ENCODE peak calls at places on chromosomes 16 and 17, in seven cellular contexts. D is right atrium auricular region, C is esophagus squamous epithelium, R is osteocyte, L is cardiac fibroblast, M is dorsolateral prefrontal cortex, O is GM23338. B is an unnamed sample.

GRCh38 chr17:8386841-8387240 is 3.8 kb upstream of the RPL26 start:
- DNase-seq in D (no peak), C (no peak), R (no peak), L (no peak), M (no peak), O (no peak), B (no peak)

GRCh38 chr16:13767215-13767614 is 152.7 kb upstream of the ERCC4 start:
- DNase-seq in D (no peak), C (no peak), R (no peak), L (peak), M (no peak), O (peak), B (peak)

GRCh38 chr16:11639925-11640899 is 28.0 kb upstream of the SNN start:
- DNase-seq in D (peak), C (no peak), R (peak), L (peak), M (peak), O (peak), B (peak)

GRCh38 chr17:82267575-82268379 is 5.7 kb downstream of the CSNK1D start:
- DNase-seq in D (peak), C (peak), R (peak), L (peak), M (peak), O (no peak), B (no peak)

GRCh38 chr17:29838961-29839360 is 91.1 kb downstream of the SSH2 start:
- DNase-seq in D (no peak), C (no peak), R (no peak), L (no peak), M (peak), O (peak), B (peak)

GRCh38 chr17:77602062-77602746 is 356.3 kb upstream of the TNRC6C start:
- DNase-seq in D (peak), C (no peak), R (peak), L (peak), M (no peak), O (no peak), B (no peak)

GRCh38 chr17:61335845-61336655 is 63.6 kb upstream of the TBX2 start:
- DNase-seq in D (no peak), C (no peak), R (no peak), L (peak), M (no peak), O (no peak), B (no peak)

GRCh38 chr17:57515662-57516211 is 229.4 kb downstream of the CCDC182 start:
- DNase-seq in D (no peak), C (no peak), R (no peak), L (peak), M (no peak), O (no peak), B (no peak)

GRCh38 chr17:41734139-41734948 is at the start of gene HAP1:
- DNase-seq in D (no peak), C (no peak), R (no peak), L (peak), M (peak), O (peak), B (peak)

GRCh38 chr17:37702605-37703004 is 42.3 kb downstream of the HNF1B start:
- DNase-seq in D (no peak), C (no peak), R (no peak), L (peak), M (no peak), O (no peak), B (no peak)

GRCh38 chr17:19744922-19745757 is 3.0 kb downstream of the ALDH3A1 start:
- DNase-seq in D (peak), C (peak), R (peak), L (peak), M (peak), O (peak), B (peak)

GRCh38 chr17:82627405-82627804 is 20.8 kb downstream of the WDR45B start:
- DNase-seq in D (no peak), C (no peak), R (no peak), L (no peak), M (no peak), O (no peak), B (no peak)

GRCh38 chr16:4426021-4426684 is 485 bp downstream of the DNAJA3 start:
- DNase-seq in D (no peak), C (no peak), R (no peak), L (no peak), M (no peak), O (peak), B (peak)

GRCh38 chr16:79601092-79601977 is 798 bp upstream of the MAF start:
- DNase-seq in D (peak), C (no peak), R (peak), L (peak), M (no peak), O (peak), B (peak)

GRCh38 chr17:29143894-29144293 is 36.3 kb downstream of the MYO18A start:
- DNase-seq in D (no peak), C (no peak), R (no peak), L (no peak), M (no peak), O (peak), B (peak)

GRCh38 chr17:32504166-32504990 is 17.6 kb downstream of the CDK5R1 start:
- DNase-seq in D (no peak), C (no peak), R (no peak), L (peak), M (no peak), O (no peak), B (no peak)

GRCh38 chr17:41535764-41536481 is 7.8 kb upstream of the KRT19 start:
- DNase-seq in D (no peak), C (no peak), R (no peak), L (no peak), M (no peak), O (no peak), B (no peak)

GRCh38 chr16:78551487-78552085 is 452.1 kb downstream of the WWOX start:
- DNase-seq in D (no peak), C (no peak), R (no peak), L (no peak), M (no peak), O (peak), B (no peak)

GRCh38 chr17:17050346-17051345 is 8.4 kb downstream of the MPRIP start:
- DNase-seq in D (no peak), C (no peak), R (no peak), L (no peak), M (no peak), O (no peak), B (no peak)

GRCh38 chr16:56869513-56870270 is 4.7 kb downstream of the SLC12A3 start:
- DNase-seq in D (no peak), C (no peak), R (no peak), L (peak), M (no peak), O (peak), B (no peak)

GRCh38 chr16:11211977-11212818 is 43.8 kb downstream of the SOCS1 start:
- DNase-seq in D (no peak), C (no peak), R (no peak), L (peak), M (no peak), O (no peak), B (no peak)

GRCh38 chr17:27552467-27552779 is 78.6 kb upstream of the LGALS9 start:
- DNase-seq in D (no peak), C (no peak), R (no peak), L (peak), M (no peak), O (no peak), B (no peak)

GRCh38 chr17:69433093-69433492 is 18.6 kb downstream of the MAP2K6 start:
- DNase-seq in D (no peak), C (no peak), R (no peak), L (no peak), M (no peak), O (no peak), B (no peak)

GRCh38 chr17:69434164-69434579 is 19.7 kb downstream of the MAP2K6 start:
- DNase-seq in D (no peak), C (no peak), R (no peak), L (peak), M (no peak), O (no peak), B (no peak)

GRCh38 chr17:69428252-69428980 is 13.9 kb downstream of the MAP2K6 start:
- DNase-seq in D (no peak), C (no peak), R (no peak), L (no peak), M (no peak), O (no peak), B (no peak)

GRCh38 chr17:69430488-69430887 is 16.0 kb downstream of the MAP2K6 start:
- DNase-seq in D (no peak), C (no peak), R (no peak), L (peak), M (no peak), O (no peak), B (no peak)

DNA sequence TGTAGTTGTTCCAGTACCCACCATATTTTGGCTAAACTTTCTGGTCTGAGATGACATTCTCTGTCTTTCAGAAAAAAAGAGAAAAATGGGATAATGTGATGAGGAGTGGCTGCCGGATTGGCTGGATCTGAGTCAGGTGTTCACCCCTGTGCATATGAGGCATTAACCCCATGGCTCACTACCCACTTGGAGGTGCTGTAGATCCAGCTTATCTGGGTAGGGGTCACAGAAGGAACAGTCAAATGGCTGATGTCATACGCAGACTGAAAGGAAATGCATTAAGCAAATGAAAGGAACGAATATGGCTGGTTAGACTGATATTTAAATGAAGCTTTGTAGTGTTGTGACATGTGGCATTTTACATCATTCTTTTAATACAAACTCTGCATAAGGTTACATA is 17.3 kb downstream of the MAP2K6 start:
- DNase-seq in D (no peak), C (no peak), R (no peak), L (no peak), M (no peak), O (no peak), B (no peak)
- TF ChIP-seq CTCF in D (no peak), C (no peak), R (no peak), L (no peak), M (no peak), O (no peak), B (no peak)

GRCh38 chr17:81258292-81258691 is 19.2 kb downstream of the NDUFAF8 start:
- DNase-seq in D (no peak), C (no peak), R (no peak), L (no peak), M (no peak), O (peak), B (peak)
- TF ChIP-seq CTCF in D (no peak), C (no peak), R (no peak), L (no peak), M (no peak), O (peak), B (peak)

GRCh38 chr16:15677447-15677846 is 27.4 kb downstream of the NDE1 start:
- DNase-seq in D (no peak), C (no peak), R (no peak), L (no peak), M (no peak), O (no peak), B (no peak)

GRCh38 chr16:15686287-15686686 is 36.2 kb downstream of the NDE1 start:
- DNase-seq in D (no peak), C (no peak), R (no peak), L (no peak), M (no peak), O (no peak), B (no peak)

GRCh38 chr16:15676506-15676905 is 26.5 kb downstream of the NDE1 start:
- DNase-seq in D (no peak), C (no peak), R (no peak), L (no peak), M (no peak), O (no peak), B (peak)

DNA sequence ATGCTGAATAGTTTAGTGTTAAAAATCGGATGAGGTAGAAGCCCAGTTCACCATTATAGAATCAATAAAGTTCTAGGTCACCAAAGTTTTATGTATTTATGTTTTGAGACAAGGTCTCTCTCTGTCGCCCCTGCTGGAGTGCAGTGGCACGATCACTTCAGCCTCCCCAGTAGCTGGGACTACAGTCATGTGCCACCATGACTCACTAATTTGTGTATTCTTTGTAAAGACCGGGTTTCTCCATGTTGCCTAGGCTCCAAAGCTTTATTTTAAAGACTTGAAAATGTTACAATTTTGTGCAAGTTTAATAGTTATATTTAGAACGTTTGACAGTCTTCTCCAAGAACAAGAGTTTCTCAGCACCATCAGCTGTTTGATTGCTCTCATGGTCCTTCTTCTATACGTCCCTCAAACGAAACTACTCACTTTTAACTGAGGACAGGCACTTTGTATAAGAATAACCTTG is 32.1 kb downstream of the NDE1 start:
- DNase-seq in D (peak), C (no peak), R (no peak), L (peak), M (no peak), O (peak), B (no peak)
- TF ChIP-seq CTCF in D (peak), C (no peak), R (peak), L (peak), M (peak), O (peak), B (peak)

DNA sequence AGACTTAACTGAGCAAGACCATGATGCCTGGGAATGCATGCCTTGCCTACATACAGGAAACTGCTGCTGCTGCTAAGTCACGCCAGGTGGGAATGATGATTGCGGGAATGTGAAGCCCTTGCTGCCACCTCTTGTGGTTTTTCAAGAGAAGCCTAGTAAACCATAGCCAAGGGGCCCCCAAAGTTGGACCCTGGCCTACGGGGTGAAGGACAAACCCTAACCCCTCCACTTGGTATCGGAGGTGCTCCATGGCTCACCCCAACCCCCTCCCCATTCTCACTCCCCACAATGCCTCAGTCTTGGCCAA is 233.9 kb downstream of the ZNF423 start:
- DNase-seq in D (no peak), C (no peak), R (peak), L (no peak), M (no peak), O (no peak), B (no peak)
- TF ChIP-seq CTCF in D (no peak), C (no peak), R (no peak), L (no peak), M (no peak), O (no peak), B (no peak)

DNA sequence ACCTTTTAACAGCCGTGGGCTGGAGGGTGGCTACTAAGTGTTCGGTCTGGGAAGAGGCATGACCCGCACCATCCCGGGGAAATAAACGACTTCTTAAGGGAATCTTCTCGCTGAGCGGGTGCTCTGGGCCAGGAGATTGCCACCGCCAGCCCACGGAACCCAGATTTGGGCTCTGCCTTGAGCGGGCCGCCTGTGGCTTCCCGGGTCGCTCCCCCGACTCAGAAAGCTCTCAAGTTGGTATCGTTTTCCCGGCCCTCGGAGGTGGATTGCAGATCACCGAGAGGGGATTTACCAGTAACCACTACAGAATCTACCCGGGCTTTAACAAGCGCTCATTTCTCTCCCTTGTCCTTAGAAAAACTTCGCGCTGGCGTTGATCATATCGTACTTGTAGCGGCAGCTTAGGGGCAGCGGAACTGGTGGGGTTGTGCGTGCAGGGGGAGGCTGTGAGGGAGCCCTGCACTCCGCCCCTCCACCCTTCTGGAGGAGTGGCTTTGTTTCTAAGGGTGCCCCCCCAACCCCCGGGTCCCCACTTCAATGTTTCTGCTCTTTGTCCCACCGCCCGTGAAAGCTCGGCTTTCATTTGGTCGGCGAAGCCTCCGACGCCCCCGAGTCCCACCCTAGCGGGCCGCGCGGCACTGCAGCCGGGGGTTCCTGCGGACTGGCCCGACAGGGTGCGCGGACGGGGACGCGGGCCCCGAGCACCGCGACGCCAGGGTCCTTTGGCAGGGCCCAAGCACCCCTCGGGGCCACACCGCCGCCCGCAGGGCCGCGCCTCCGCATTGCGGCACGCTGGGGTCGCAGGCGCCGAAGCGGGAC is 3.6 kb upstream of the CBX4 start:
- DNase-seq in D (no peak), C (no peak), R (no peak), L (peak), M (no peak), O (peak), B (peak)
- TF ChIP-seq CTCF in D (peak), C (no peak), R (no peak), L (no peak), M (no peak), O (no peak), B (no peak)